ENCODE peak calls at places on chromosomes 5 and 9, in five cellular contexts. D is NCI-H1105; P is NCI-H1092; B is GM23338; G is CD4-positive, CD25-positive, alpha-beta regulatory T cell. S is an unnamed sample.

GRCh38 chr5:135843571-135844337 is 9.3 kb downstream of the SLC25A48 start:
- DNase-seq in D (no peak), P (no peak), B (no peak), G (no peak), S (no peak)

GRCh38 chr5:111635151-111635945 is 121.6 kb downstream of the NREP start:
- DNase-seq in D (peak; percentile 63), P (peak; percentile 49), B (no peak), G (no peak), S (peak; percentile 10)

GRCh38 chr5:5615569-5615968 is 193.1 kb downstream of the ICE1 start:
- DNase-seq in D (peak; percentile 12), P (no peak), B (no peak), G (no peak), S (no peak)

GRCh38 chr9:134099123-134099761 is 31.4 kb upstream of the BRD3 start:
- DNase-seq in D (peak; percentile 8), P (no peak), B (peak; percentile 82), G (peak; percentile 57), S (peak; percentile 49)

GRCh38 chr5:59367791-59368394 is 525.6 kb downstream of the PDE4D start:
- DNase-seq in D (peak; percentile 29), P (peak; percentile 35), B (peak; percentile 78), G (peak; percentile 56), S (peak; percentile 5)

GRCh38 chr5:11157132-11157531 is 396.1 kb upstream of the DAP start:
- DNase-seq in D (no peak), P (no peak), B (no peak), G (no peak), S (no peak)

GRCh38 chr9:7123743-7124142 is 366.0 kb downstream of the KDM4C start:
- DNase-seq in D (no peak), P (no peak), B (no peak), G (no peak), S (no peak)

GRCh38 chr5:88688981-88689661 is 193.9 kb downstream of the MEF2C start:
- DNase-seq in D (no peak), P (no peak), B (peak; percentile 82), G (no peak), S (no peak)

GRCh38 chr5:97670447-97670846 is 487.4 kb upstream of the RIOK2 start:
- DNase-seq in D (no peak), P (no peak), B (no peak), G (no peak), S (no peak)

GRCh38 chr5:60184599-60184998 is 291.1 kb upstream of the PDE4D start:
- DNase-seq in D (no peak), P (no peak), B (no peak), G (no peak), S (no peak)

GRCh38 chr5:8953911-8954310 is 592.0 kb downstream of the SEMA5A start:
- DNase-seq in D (no peak), P (no peak), B (no peak), G (no peak), S (no peak)

GRCh38 chr5:167030500-167031120 is 1260.8 kb upstream of the WWC1 start:
- DNase-seq in D (no peak), P (no peak), B (peak; percentile 94), G (no peak), S (no peak)